ENCODE peak calls at places on chromosomes 6 and 20, in seven cellular contexts. X, Z, L, Q, A, O and U are unnamed samples.

GRCh38 chr6:132964868-132965382 is 150.6 kb downstream of the RPS12 start:
- DNase-seq in L (no peak), O (no peak), A (no peak), Q (no peak), Z (no peak), X (no peak), U (no peak)

GRCh38 chr6:26401389-26401986 is 587 bp upstream of the BTN3A1 start:
- DNase-seq in X (no peak), Q (no peak), O (no peak), Z (no peak), L (no peak), A (peak), U (no peak)

GRCh38 chr6:105897131-105897530 is 189.0 kb upstream of the PRDM1 start:
- DNase-seq in L (no peak), Q (no peak), O (no peak), X (no peak), A (no peak), Z (no peak), U (no peak)

GRCh38 chr6:128963561-128963960 is 80.6 kb downstream of the LAMA2 start:
- DNase-seq in Z (no peak), X (no peak), L (no peak), Q (no peak), O (no peak), A (no peak), U (no peak)

GRCh38 chr6:79650943-79651342 is 19.8 kb downstream of the SH3BGRL2 start:
- DNase-seq in Z (no peak), X (no peak), Q (no peak), A (no peak), L (no peak), O (no peak), U (no peak)

GRCh38 chr6:225121-225721 is 67.1 kb upstream of the DUSP22 start:
- DNase-seq in A (no peak), Z (peak), O (no peak), L (peak), Q (peak), X (no peak), U (no peak)

GRCh38 chr6:3176562-3177355 is 19.4 kb upstream of the TUBB2A start:
- DNase-seq in A (no peak), Q (no peak), L (peak), X (peak), O (no peak), Z (no peak), U (no peak)

GRCh38 chr20:44615169-44615791 is 32.9 kb downstream of the PKIG start:
- DNase-seq in L (peak), Q (no peak), O (no peak), Z (peak), A (peak), X (no peak), U (peak)

GRCh38 chr20:371755-372542 is 8.6 kb upstream of the TRIB3 start:
- DNase-seq in X (peak), O (peak), Z (peak), L (no peak), Q (no peak), A (no peak), U (no peak)

GRCh38 chr6:73610444-73611275 is 43.1 kb downstream of the SLC17A5 start:
- DNase-seq in L (peak), Q (no peak), X (peak), Z (no peak), A (peak), O (no peak), U (no peak)

GRCh38 chr20:39010496-39010895 is 48.4 kb downstream of the DHX35 start:
- DNase-seq in A (no peak), Z (no peak), Q (no peak), O (no peak), X (no peak), L (no peak), U (no peak)

GRCh38 chr20:57993738-57994431 is 234.6 kb downstream of the ANKRD60 start:
- DNase-seq in A (no peak), Q (no peak), O (peak), L (no peak), X (no peak), Z (no peak), U (no peak)

GRCh38 chr6:37882724-37883413 is 63.3 kb downstream of the ZFAND3 start:
- DNase-seq in Q (no peak), O (no peak), Z (no peak), L (no peak), A (no peak), X (peak), U (no peak)

GRCh38 chr6:21511891-21512550 is 81.5 kb upstream of the SOX4 start:
- DNase-seq in O (no peak), L (no peak), Q (no peak), X (no peak), A (no peak), Z (no peak), U (no peak)

GRCh38 chr6:26286168-26286854 is 78.7 kb upstream of the BTN3A2 start:
- DNase-seq in L (peak), Q (peak), O (peak), A (peak), X (peak), Z (peak), U (no peak)

GRCh38 chr6:154112181-154112809 is 73.3 kb downstream of the OPRM1 start:
- DNase-seq in Q (no peak), A (no peak), L (no peak), O (no peak), X (no peak), Z (no peak), U (no peak)

GRCh38 chr6:20605581-20605980 is 71.3 kb downstream of the CDKAL1 start:
- DNase-seq in L (no peak), Q (no peak), Z (no peak), X (no peak), A (no peak), O (no peak), U (no peak)

GRCh38 chr6:83096791-83097190 is 29.3 kb downstream of the DOP1A start:
- DNase-seq in X (no peak), A (no peak), Q (no peak), O (no peak), L (no peak), Z (no peak), U (no peak)

GRCh38 chr6:128024976-128025375 is 124.1 kb upstream of the THEMIS start:
- DNase-seq in A (no peak), L (no peak), Q (no peak), O (no peak), X (no peak), Z (no peak), U (no peak)

GRCh38 chr6:158015545-158015944 is 33.9 kb downstream of the SYNJ2 start:
- DNase-seq in Q (no peak), L (no peak), X (no peak), Z (no peak), A (no peak), O (no peak), U (no peak)
- H3K27ac ChIP-seq in Q (no peak), L (no peak), X (no peak), Z (no peak), A (no peak), O (no peak), U (peak)

GRCh38 chr6:30720738-30721197 is 616 bp downstream of the TUBB start:
- DNase-seq in O (peak), A (peak), X (peak), Z (peak), L (peak), Q (peak), U (no peak)

GRCh38 chr6:30721198-30722024 is 1.3 kb downstream of the TUBB start:
- DNase-seq in X (peak), L (peak), Q (peak), O (peak), Z (peak), A (peak), U (peak)

GRCh38 chr6:30719791-30720737 is at the start of gene TUBB:
- DNase-seq in L (peak), A (peak), Q (peak), X (peak), Z (peak), O (peak), U (peak)

GRCh38 chr6:30724906-30725667 is 4.9 kb downstream of the TUBB start:
- DNase-seq in Q (no peak), X (no peak), Z (no peak), L (no peak), A (no peak), O (no peak), U (no peak)

GRCh38 chr6:30722280-30723112 is 2.3 kb downstream of the TUBB start:
- DNase-seq in Q (peak), A (peak), Z (peak), L (peak), O (peak), X (peak), U (peak)
- H3K27ac ChIP-seq in Q (peak), A (peak), Z (peak), L (peak), O (peak), X (peak), U (peak)

GRCh38 chr20:50546729-50547314 is 36.6 kb downstream of the PTPN1 start:
- DNase-seq in O (no peak), A (peak), Q (no peak), Z (no peak), X (no peak), L (peak), U (no peak)
- H3K27ac ChIP-seq in O (peak), A (no peak), Q (no peak), Z (no peak), X (no peak), L (no peak), U (peak)

GRCh38 chr6:108780784-108781183 is 67.4 kb upstream of the ARMC2 start:
- DNase-seq in L (no peak), A (no peak), X (no peak), Q (no peak), O (no peak), Z (no peak), U (no peak)
- H3K27ac ChIP-seq in L (no peak), A (no peak), X (no peak), Q (no peak), O (no peak), Z (no peak), U (no peak)

GRCh38 chr20:3811421-3812258 is 8.7 kb upstream of the AP5S1 start:
- DNase-seq in L (peak), Z (peak), Q (peak), X (peak), A (no peak), O (peak), U (peak)
- H3K27ac ChIP-seq in L (peak), Z (peak), Q (peak), X (peak), A (no peak), O (peak), U (peak)

GRCh38 chr6:144215402-144215931 is 65.2 kb downstream of the STX11 start:
- DNase-seq in Z (peak), X (peak), O (no peak), L (peak), A (peak), Q (no peak), U (no peak)

GRCh38 chr6:144215932-144216667 is 65.8 kb downstream of the STX11 start:
- DNase-seq in Q (peak), Z (peak), O (peak), X (peak), A (peak), L (peak), U (peak)

GRCh38 chr6:144216668-144217218 is 66.4 kb downstream of the STX11 start:
- DNase-seq in A (peak), Q (no peak), X (no peak), L (no peak), O (no peak), Z (no peak), U (peak)

GRCh38 chr6:144217797-144218196 is 67.3 kb upstream of the UTRN start:
- DNase-seq in O (no peak), L (no peak), A (no peak), X (no peak), Z (no peak), Q (no peak), U (no peak)

GRCh38 chr6:144217264-144217663 is 66.9 kb downstream of the STX11 start:
- DNase-seq in A (no peak), O (no peak), Q (no peak), Z (no peak), X (peak), L (no peak), U (no peak)
- H3K27ac ChIP-seq in A (no peak), O (peak), Q (no peak), Z (peak), X (peak), L (no peak), U (peak)

GRCh38 chr6:18388252-18388651 is 1.1 kb downstream of the RNF144B start:
- DNase-seq in X (no peak), Q (no peak), Z (no peak), O (no peak), L (no peak), A (peak), U (no peak)
- H3K27ac ChIP-seq in X (no peak), Q (no peak), Z (peak), O (peak), L (no peak), A (peak), U (no peak)

DNA sequence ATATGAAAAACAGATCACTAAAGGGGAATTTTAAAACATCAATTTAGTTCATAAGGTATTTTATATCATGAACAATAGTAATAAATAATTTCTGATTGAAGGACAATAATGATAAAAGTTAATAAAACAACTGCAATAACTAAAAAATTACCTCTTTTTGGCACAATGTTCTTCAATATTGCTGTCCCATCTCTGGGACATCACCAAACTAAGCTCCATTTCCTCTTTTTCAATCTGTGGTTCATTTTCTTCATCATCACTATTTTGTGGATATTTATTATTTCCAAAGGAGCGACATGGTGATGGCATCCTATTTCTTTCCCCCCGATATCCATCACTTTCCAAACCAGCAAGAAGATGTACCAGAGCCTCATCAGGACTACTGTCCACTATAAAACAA is 103.2 kb downstream of the REV3L start:
- DNase-seq in X (no peak), A (no peak), Q (no peak), L (no peak), Z (no peak), O (no peak), U (no peak)
- H3K27ac ChIP-seq in X (no peak), A (no peak), Q (no peak), L (no peak), Z (no peak), O (no peak), U (no peak)